ENCODE peak calls at places on chromosomes 1 and 21, in nine cellular contexts. Y is tibial nerve; H is testis; B is OCI-LY7; L is effector memory CD4-positive, alpha-beta T cell; C is colonic mucosa; N is A549; U is heart right ventricle; Z is neuronal stem cell. D is an unnamed sample.

GRCh38 chr21:40768056-40768455 is 78.9 kb downstream of the DSCAM start:
- DNase-seq in H (no peak), Z (no peak), C (no peak), Y (no peak), L (no peak), N (no peak), U (no peak), B (no peak), D (no peak)

GRCh38 chr1:225378880-225379279 is 49.0 kb downstream of the LBR start:
- DNase-seq in C (no peak), N (no peak), Z (peak; percentile 4), H (no peak), Y (no peak), L (no peak), B (no peak), U (peak; percentile 26), D (no peak)

GRCh38 chr1:96845464-96845863 is 123.9 kb downstream of the PTBP2 start:
- DNase-seq in H (peak; percentile 42), Z (no peak), N (peak; percentile 7), L (no peak), C (peak; percentile 29), B (peak; percentile 54), U (peak; percentile 24), Y (no peak), D (peak; percentile 7)

GRCh38 chr1:16015960-16016901 is 1.6 kb downstream of the HSPB7 start:
- DNase-seq in Y (no peak), N (no peak), U (peak; percentile 53), H (no peak), Z (no peak), B (no peak), C (no peak), L (no peak), D (no peak)

GRCh38 chr1:116498789-116499628 is 71.8 kb downstream of the CD58 start:
- DNase-seq in H (peak; percentile 70), B (peak; percentile 72), N (peak; percentile 51), Y (no peak), C (peak; percentile 84), Z (peak; percentile 65), U (peak; percentile 48), L (no peak), D (peak; percentile 57)

GRCh38 chr1:15948600-15949452 is 27.1 kb downstream of the ZBTB17 start:
- DNase-seq in B (no peak), Z (no peak), U (peak; percentile 55), C (peak; percentile 53), Y (peak; percentile 62), H (peak; percentile 95), L (no peak), N (no peak), D (no peak)

GRCh38 chr1:55618203-55618602 is 403.0 kb upstream of the USP24 start:
- DNase-seq in Z (no peak), N (no peak), B (no peak), U (no peak), L (no peak), C (no peak), Y (no peak), H (no peak), D (no peak)

GRCh38 chr1:190477687-190478192 is at the start of gene BRINP3:
- DNase-seq in N (no peak), C (peak; percentile 23), Z (no peak), H (no peak), U (no peak), B (no peak), Y (no peak), L (no peak), D (no peak)

GRCh38 chr1:218499021-218499691 is 154.0 kb downstream of the TGFB2 start:
- DNase-seq in Y (no peak), Z (no peak), L (no peak), N (no peak), C (no peak), H (no peak), B (no peak), U (no peak), D (no peak)

GRCh38 chr1:240947438-240948224 is 335.7 kb upstream of the GREM2 start:
- DNase-seq in U (no peak), Y (no peak), H (no peak), N (no peak), C (no peak), B (no peak), Z (no peak), L (no peak), D (no peak)

GRCh38 chr1:236120725-236121153 is 21.6 kb upstream of the GPR137B start:
- DNase-seq in H (no peak), Y (no peak), N (no peak), Z (no peak), U (no peak), L (no peak), C (no peak), B (no peak), D (no peak)

GRCh38 chr1:199447906-199448305 is 579.6 kb upstream of the NR5A2 start:
- DNase-seq in U (no peak), Y (no peak), B (no peak), Z (no peak), C (no peak), N (no peak), H (no peak), L (no peak), D (no peak)

GRCh38 chr1:184684285-184685077 is 70.2 kb downstream of the EDEM3 start:
- DNase-seq in B (no peak), Z (no peak), U (peak; percentile 54), N (no peak), H (peak; percentile 52), C (no peak), L (no peak), Y (no peak), D (no peak)

GRCh38 chr1:66930823-66931174 is 6.0 kb downstream of the MIER1 start:
- DNase-seq in L (no peak), H (no peak), U (no peak), Y (no peak), N (no peak), B (no peak), C (no peak), Z (no peak), D (no peak)

GRCh38 chr1:66929999-66930822 is 5.4 kb downstream of the MIER1 start:
- DNase-seq in C (peak; percentile 98), H (peak; percentile 97), N (peak; percentile 32), U (peak; percentile 97), Z (peak; percentile 95), B (peak; percentile 96), L (peak; percentile 90), Y (peak; percentile 94), D (peak; percentile 93)

GRCh38 chr1:66932291-66932690 is 7.5 kb downstream of the MIER1 start:
- DNase-seq in H (no peak), N (no peak), Z (no peak), C (no peak), L (no peak), B (no peak), Y (no peak), U (no peak), D (no peak)

GRCh38 chr1:66929691-66929998 is 4.9 kb downstream of the MIER1 start:
- DNase-seq in B (no peak), U (no peak), N (no peak), H (no peak), L (no peak), Y (no peak), C (no peak), Z (no peak), D (no peak)

DNA sequence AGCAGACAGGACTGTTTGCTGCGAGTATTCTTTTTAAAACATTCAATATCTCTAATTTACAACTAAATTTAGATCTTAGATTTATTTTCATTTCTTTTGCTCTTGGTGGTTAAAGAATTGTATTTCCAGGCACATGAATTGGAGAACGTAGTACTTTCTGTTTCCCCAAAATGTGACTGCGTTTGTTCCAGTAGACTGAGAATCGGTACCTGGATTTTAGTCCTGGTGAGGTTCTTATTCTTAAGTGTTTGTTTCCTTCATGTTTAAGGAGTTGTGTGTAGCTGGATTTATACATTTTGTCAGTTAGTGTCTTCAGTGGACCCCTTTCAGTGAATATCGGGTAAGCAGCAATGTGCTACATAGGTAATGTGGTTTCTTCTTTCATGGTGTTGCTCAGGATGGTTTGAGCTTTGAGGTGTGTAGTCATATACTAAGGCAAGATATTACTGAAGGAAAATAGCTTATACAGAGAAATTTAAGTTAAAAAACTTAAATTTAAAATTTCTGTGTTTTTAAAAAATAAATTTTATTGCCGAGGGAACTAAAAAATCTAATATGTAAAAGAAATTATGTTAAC is 6.8 kb downstream of the MIER1 start:
- DNase-seq in N (no peak), U (no peak), B (peak; percentile 36), Y (no peak), L (no peak), Z (no peak), H (no peak), C (no peak), D (peak; percentile 25)
- H3K4me1 ChIP-seq in N (peaks cover 41% of the 10 kb centered on the region), U (peaks cover 45% of the 10 kb centered on the region), B (peaks cover 60% of the 10 kb centered on the region), Y (no peaks in the 10 kb centered on the region), L (peaks cover 18% of the 10 kb centered on the region), Z (no peaks in the 10 kb centered on the region), H (peaks cover 9% of the 10 kb centered on the region), C (no peaks in the 10 kb centered on the region), D (peaks cover 66% of the 10 kb centered on the region)

GRCh38 chr1:153611024-153611352 is 1.9 kb downstream of the S100A16 start:
- DNase-seq in Z (no peak), H (no peak), L (no peak), Y (no peak), B (no peak), C (no peak), N (no peak), U (no peak), D (no peak)
- H3K4me3 ChIP-seq in Z (no peak overlapping the region), H (no peak overlapping the region), L (no peak overlapping the region), Y (no peak overlapping the region), B (no peak overlapping the region), C (no peak overlapping the region), N (peak overlapping the region; percentile 68), U (no peak overlapping the region), D (no peak overlapping the region)

DNA sequence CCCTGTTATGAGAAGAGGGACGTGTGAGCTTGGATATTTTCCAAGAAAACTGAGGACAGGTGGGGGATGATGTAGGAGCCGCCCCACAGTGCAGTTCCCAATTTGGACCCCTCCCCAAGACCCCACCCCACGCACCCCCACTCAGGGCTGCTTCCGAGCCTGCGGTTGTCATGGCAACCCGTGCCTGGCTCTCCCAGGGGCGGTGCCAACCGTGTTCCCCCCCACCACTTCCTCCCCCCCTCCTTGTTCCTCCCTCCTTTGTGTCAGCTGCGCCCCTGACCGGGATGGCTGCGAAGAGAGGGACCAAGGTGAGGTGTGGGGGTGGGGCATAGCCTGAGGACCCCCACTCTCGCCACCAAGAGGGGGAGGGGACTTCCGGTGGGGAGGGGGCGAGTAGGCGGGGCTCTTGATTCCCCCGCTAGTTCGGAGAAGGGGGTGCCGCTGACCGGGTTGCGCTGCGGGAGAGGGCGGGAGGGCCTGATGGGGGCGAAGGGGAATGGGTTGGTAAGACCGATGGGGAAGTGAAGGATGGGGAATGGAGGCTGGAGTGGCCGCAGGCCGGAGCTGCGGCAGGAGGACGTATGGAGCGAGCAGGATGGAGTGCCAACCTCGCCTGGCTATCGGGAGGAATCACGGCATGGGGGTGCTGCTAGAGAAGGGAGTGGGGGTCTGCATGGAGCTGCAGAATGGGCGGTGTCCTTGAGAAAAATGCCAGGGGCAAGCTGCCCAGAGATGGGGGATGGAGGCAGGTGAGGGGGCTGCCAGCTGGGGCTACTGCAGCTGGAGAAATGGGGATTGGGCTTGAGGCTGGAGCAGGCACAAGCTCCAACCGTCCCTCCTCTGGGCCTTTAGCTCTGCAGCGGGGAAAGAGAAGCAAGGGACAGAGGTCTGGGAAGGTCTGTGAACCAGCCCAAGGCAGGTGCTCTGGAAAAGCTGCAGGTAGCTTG is 958 bp downstream of the TRIM46 start:
- DNase-seq in N (no peak), Y (no peak), C (peak; percentile 34), H (no peak), L (peak; percentile 33), B (peak; percentile 50), U (no peak), Z (peak; percentile 62), D (peak; percentile 53)
- H3K27ac ChIP-seq in N (peak overlapping the region; percentile 99), Y (no peak overlapping the region), C (no peak overlapping the region), H (no peak overlapping the region), L (peak overlapping the region; percentile 91), B (peak overlapping the region; percentile 64), U (no peak overlapping the region), Z (peak overlapping the region; percentile 73), D (peak overlapping the region; percentile 87)

GRCh38 chr1:209672705-209673630 is 2.2 kb upstream of the G0S2 start:
- DNase-seq in Y (no peak), L (no peak), H (no peak), N (no peak), U (no peak), B (no peak), Z (no peak), C (no peak), D (peak; percentile 28)
- H3K4me1 ChIP-seq in Y (no peaks in the 10 kb centered on the region), L (peaks cover 33% of the 10 kb centered on the region), H (peaks cover 14% of the 10 kb centered on the region), N (peaks cover 17% of the 10 kb centered on the region), U (peaks cover 14% of the 10 kb centered on the region), B (no peaks in the 10 kb centered on the region), Z (no peaks in the 10 kb centered on the region), C (no peaks in the 10 kb centered on the region), D (peaks cover 50% of the 10 kb centered on the region)

D was measured in CD4-positive, alpha-beta memory T cell.